ENCODE peak calls at places on chromosomes 6 and 20, in six cellular contexts. One of them, this sample, is unnamed.

GRCh38 chr6:69907981-69908498 is 41.7 kb downstream of the COL19A1 start:
- DNase-seq in NCI-H1694 treated with DMSO at 0.1 percent for 48 hours: no peak
- DNase-seq in NCI-H2029 treated with DMSO at 0.1 percent for 48 hours: no peak
- DNase-seq in A549: no peak
- DNase-seq in lung microvascular endothelial cell: no peak
- DNase-seq in HEK293T: no peak
- DNase-seq in this sample: no peak

GRCh38 chr20:1652104-1652503 is 5.5 kb downstream of the SIRPG start:
- DNase-seq in HEK293T: no peak
- DNase-seq in lung microvascular endothelial cell: no peak
- DNase-seq in NCI-H1694 treated with DMSO at 0.1 percent for 48 hours: no peak
- DNase-seq in A549: no peak
- DNase-seq in NCI-H2029 treated with DMSO at 0.1 percent for 48 hours: no peak
- DNase-seq in this sample: no peak

GRCh38 chr20:37990571-37991151 is 42.6 kb downstream of the TTI1 start:
- DNase-seq in A549: peak
- DNase-seq in lung microvascular endothelial cell: peak
- DNase-seq in NCI-H1694 treated with DMSO at 0.1 percent for 48 hours: no peak
- DNase-seq in NCI-H2029 treated with DMSO at 0.1 percent for 48 hours: peak
- DNase-seq in HEK293T: no peak
- DNase-seq in this sample: no peak

GRCh38 chr6:79557683-79558082 is 20.5 kb upstream of the LCA5 start:
- DNase-seq in lung microvascular endothelial cell: no peak
- DNase-seq in HEK293T: no peak
- DNase-seq in NCI-H1694 treated with DMSO at 0.1 percent for 48 hours: no peak
- DNase-seq in NCI-H2029 treated with DMSO at 0.1 percent for 48 hours: no peak
- DNase-seq in A549: no peak
- DNase-seq in this sample: no peak

GRCh38 chr6:159463440-159463839 is 229.6 kb downstream of the SOD2 start:
- DNase-seq in HEK293T: peak
- DNase-seq in NCI-H2029 treated with DMSO at 0.1 percent for 48 hours: no peak
- DNase-seq in NCI-H1694 treated with DMSO at 0.1 percent for 48 hours: no peak
- DNase-seq in lung microvascular endothelial cell: no peak
- DNase-seq in A549: peak
- DNase-seq in this sample: no peak

GRCh38 chr6:125102901-125103300 is 50.7 kb upstream of the TPD52L1 start:
- DNase-seq in HEK293T: no peak
- DNase-seq in A549: peak
- DNase-seq in lung microvascular endothelial cell: peak
- DNase-seq in NCI-H1694 treated with DMSO at 0.1 percent for 48 hours: no peak
- DNase-seq in NCI-H2029 treated with DMSO at 0.1 percent for 48 hours: no peak
- DNase-seq in this sample: no peak

GRCh38 chr6:44235269-44235668 is 11.6 kb upstream of the HSP90AB1 start:
- DNase-seq in HEK293T: no peak
- DNase-seq in NCI-H1694 treated with DMSO at 0.1 percent for 48 hours: no peak
- DNase-seq in lung microvascular endothelial cell: no peak
- DNase-seq in A549: no peak
- DNase-seq in NCI-H2029 treated with DMSO at 0.1 percent for 48 hours: no peak
- DNase-seq in this sample: no peak

GRCh38 chr6:42451146-42451594 is 556 bp downstream of the TRERF1 start:
- DNase-seq in lung microvascular endothelial cell: peak
- DNase-seq in HEK293T: no peak
- DNase-seq in NCI-H1694 treated with DMSO at 0.1 percent for 48 hours: peak
- DNase-seq in A549: no peak
- DNase-seq in NCI-H2029 treated with DMSO at 0.1 percent for 48 hours: peak
- DNase-seq in this sample: no peak

GRCh38 chr6:56958481-56958880 is 3.6 kb downstream of the BEND6 start:
- DNase-seq in A549: no peak
- DNase-seq in lung microvascular endothelial cell: peak
- DNase-seq in HEK293T: no peak
- DNase-seq in NCI-H1694 treated with DMSO at 0.1 percent for 48 hours: no peak
- DNase-seq in NCI-H2029 treated with DMSO at 0.1 percent for 48 hours: no peak
- DNase-seq in this sample: no peak

GRCh38 chr6:33419580-33420492 is at the start of gene SYNGAP1:
- DNase-seq in NCI-H2029 treated with DMSO at 0.1 percent for 48 hours: no peak
- DNase-seq in A549: no peak
- DNase-seq in NCI-H1694 treated with DMSO at 0.1 percent for 48 hours: peak
- DNase-seq in HEK293T: no peak
- DNase-seq in lung microvascular endothelial cell: no peak
- DNase-seq in this sample: no peak

GRCh38 chr6:25302677-25303128 is 23.5 kb downstream of the CARMIL1 start:
- DNase-seq in NCI-H2029 treated with DMSO at 0.1 percent for 48 hours: peak
- DNase-seq in HEK293T: no peak
- DNase-seq in NCI-H1694 treated with DMSO at 0.1 percent for 48 hours: no peak
- DNase-seq in A549: peak
- DNase-seq in lung microvascular endothelial cell: no peak
- DNase-seq in this sample: no peak

GRCh38 chr20:51037499-51038110 is 14.7 kb upstream of the KCNG1 start:
- DNase-seq in A549: no peak
- DNase-seq in NCI-H2029 treated with DMSO at 0.1 percent for 48 hours: no peak
- DNase-seq in HEK293T: no peak
- DNase-seq in NCI-H1694 treated with DMSO at 0.1 percent for 48 hours: peak
- DNase-seq in lung microvascular endothelial cell: no peak
- DNase-seq in this sample: no peak

GRCh38 chr6:107811591-107812218 is 12.4 kb downstream of the SCML4 start:
- DNase-seq in NCI-H1694 treated with DMSO at 0.1 percent for 48 hours: no peak
- DNase-seq in lung microvascular endothelial cell: peak
- DNase-seq in HEK293T: no peak
- DNase-seq in A549: peak
- DNase-seq in NCI-H2029 treated with DMSO at 0.1 percent for 48 hours: no peak
- DNase-seq in this sample: no peak

GRCh38 chr20:2137552-2138201 is 36.0 kb downstream of the STK35 start:
- DNase-seq in HEK293T: no peak
- DNase-seq in NCI-H2029 treated with DMSO at 0.1 percent for 48 hours: no peak
- DNase-seq in A549: no peak
- DNase-seq in lung microvascular endothelial cell: peak
- DNase-seq in NCI-H1694 treated with DMSO at 0.1 percent for 48 hours: no peak
- DNase-seq in this sample: no peak

GRCh38 chr20:23628402-23629016 is 9.2 kb downstream of the CST3 start:
- DNase-seq in NCI-H2029 treated with DMSO at 0.1 percent for 48 hours: no peak
- DNase-seq in HEK293T: no peak
- DNase-seq in lung microvascular endothelial cell: no peak
- DNase-seq in A549: no peak
- DNase-seq in NCI-H1694 treated with DMSO at 0.1 percent for 48 hours: no peak
- DNase-seq in this sample: no peak

GRCh38 chr6:163218361-163218894 is 196.1 kb upstream of the QKI start:
- DNase-seq in NCI-H2029 treated with DMSO at 0.1 percent for 48 hours: no peak
- DNase-seq in lung microvascular endothelial cell: no peak
- DNase-seq in HEK293T: no peak
- DNase-seq in NCI-H1694 treated with DMSO at 0.1 percent for 48 hours: no peak
- DNase-seq in A549: no peak
- DNase-seq in this sample: no peak

GRCh38 chr20:60749804-60750602 is 502.1 kb upstream of the CDH4 start:
- DNase-seq in NCI-H1694 treated with DMSO at 0.1 percent for 48 hours: no peak
- DNase-seq in A549: peak
- DNase-seq in NCI-H2029 treated with DMSO at 0.1 percent for 48 hours: no peak
- DNase-seq in HEK293T: peak
- DNase-seq in lung microvascular endothelial cell: no peak
- DNase-seq in this sample: no peak